ENCODE peak calls at places on chromosomes 12 and 14, in seven cellular contexts. X, S, Z, V, T, K and L are unnamed samples.

GRCh38 chr12:123004287-123004686 is 23.8 kb downstream of the ARL6IP4 start:
- DNase-seq in X (no peak), S (no peak), Z (no peak), V (no peak), T (no peak), K (no peak), L (no peak)

GRCh38 chr14:76591270-76591669 is 170.0 kb upstream of the VASH1 start:
- DNase-seq in X (no peak), S (peak; percentile 52), Z (no peak), V (no peak), T (peak; percentile 69), K (no peak), L (no peak)

GRCh38 chr14:89973234-89973823 is 17.6 kb downstream of the TDP1 start:
- DNase-seq in X (peak; percentile 90), S (peak; percentile 80), Z (peak; percentile 67), V (peak; percentile 57), T (peak; percentile 75), K (peak; percentile 35), L (peak; percentile 82)

GRCh38 chr12:99043319-99043914 is 398.3 kb downstream of the APAF1 start:
- DNase-seq in X (peak; percentile 81), S (peak; percentile 82), Z (peak; percentile 60), V (peak; percentile 67), T (peak; percentile 65), K (peak; percentile 43), L (peak; percentile 81)

GRCh38 chr14:63972323-63972932 is 119.6 kb downstream of the SYNE2 start:
- DNase-seq in X (no peak), S (no peak), Z (no peak), V (no peak), T (no peak), K (no peak), L (no peak)

GRCh38 chr12:115407723-115408122 is 723.7 kb upstream of the TBX3 start:
- DNase-seq in X (no peak), S (no peak), Z (no peak), V (no peak), T (no peak), K (no peak), L (no peak)

GRCh38 chr12:109064143-109064542 is 11.8 kb downstream of the USP30 start:
- DNase-seq in X (no peak), S (no peak), Z (no peak), V (no peak), T (no peak), K (no peak), L (no peak)

GRCh38 chr12:93823616-93824410 is 146.6 kb downstream of the CRADD start:
- DNase-seq in X (peak; percentile 42), S (no peak), Z (no peak), V (no peak), T (peak; percentile 30), K (no peak), L (no peak)

GRCh38 chr12:122350444-122350843 is 72.0 kb downstream of the CLIP1 start:
- DNase-seq in X (peak; percentile 13), S (no peak), Z (no peak), V (no peak), T (peak; percentile 91), K (no peak), L (peak; percentile 16)